ENCODE peak calls at places on chromosomes 3 and 15, in nine cellular contexts. One of them, this sample, is unnamed.
A peak's percentile ranks its signal among the peaks of the same experiment; 100 is the strongest.

GRCh38 chr3:25454411-25454927 is 26.4 kb downstream of the RARB start:
- DNase-seq in tibial artery: no peak
- DNase-seq in colonic mucosa: no peak
- DNase-seq in left lung: no peak
- DNase-seq in CD8-positive, alpha-beta T cell: no peak
- DNase-seq in uterus: no peak
- DNase-seq in lower lobe of right lung: no peak
- DNase-seq in psoas muscle: no peak
- DNase-seq in breast epithelium: no peak
- DNase-seq in this sample: no peak

GRCh38 chr3:70914889-70915288 is 602.5 kb upstream of the MDFIC2 start:
- DNase-seq in tibial artery: no peak
- DNase-seq in uterus: no peak
- DNase-seq in breast epithelium: no peak
- DNase-seq in CD8-positive, alpha-beta T cell: no peak
- DNase-seq in lower lobe of right lung: no peak
- DNase-seq in left lung: no peak
- DNase-seq in colonic mucosa: no peak
- DNase-seq in psoas muscle: no peak
- DNase-seq in this sample: no peak

GRCh38 chr3:192038726-192039125 is 577.8 kb downstream of the PYDC2 start:
- DNase-seq in colonic mucosa: no peak
- DNase-seq in breast epithelium: no peak
- DNase-seq in uterus: no peak
- DNase-seq in CD8-positive, alpha-beta T cell: no peak
- DNase-seq in left lung: no peak
- DNase-seq in lower lobe of right lung: no peak
- DNase-seq in psoas muscle: no peak
- DNase-seq in tibial artery: no peak
- DNase-seq in this sample: peak; percentile 45

GRCh38 chr15:40276927-40277326 is 5.9 kb downstream of the ANKRD63 start:
- DNase-seq in psoas muscle: no peak
- DNase-seq in left lung: no peak
- DNase-seq in uterus: no peak
- DNase-seq in tibial artery: no peak
- DNase-seq in breast epithelium: no peak
- DNase-seq in lower lobe of right lung: no peak
- DNase-seq in colonic mucosa: no peak
- DNase-seq in CD8-positive, alpha-beta T cell: no peak
- DNase-seq in this sample: no peak

GRCh38 chr15:71115567-71116351 is 488 bp downstream of the THSD4 start:
- DNase-seq in colonic mucosa: peak; percentile 72
- DNase-seq in CD8-positive, alpha-beta T cell: no peak
- DNase-seq in left lung: peak; percentile 64
- DNase-seq in lower lobe of right lung: peak; percentile 79
- DNase-seq in tibial artery: peak; percentile 73
- DNase-seq in psoas muscle: peak; percentile 62
- DNase-seq in breast epithelium: peak; percentile 40
- DNase-seq in uterus: peak; percentile 49
- DNase-seq in this sample: no peak

GRCh38 chr15:92377083-92377789 is 16.4 kb upstream of the ST8SIA2 start:
- DNase-seq in lower lobe of right lung: no peak
- DNase-seq in breast epithelium: no peak
- DNase-seq in psoas muscle: no peak
- DNase-seq in tibial artery: no peak
- DNase-seq in CD8-positive, alpha-beta T cell: no peak
- DNase-seq in uterus: no peak
- DNase-seq in left lung: no peak
- DNase-seq in colonic mucosa: no peak
- DNase-seq in this sample: no peak

GRCh38 chr15:25905140-25905539 is 42.0 kb upstream of the ATP10A start:
- DNase-seq in breast epithelium: no peak
- DNase-seq in lower lobe of right lung: no peak
- DNase-seq in colonic mucosa: no peak
- DNase-seq in psoas muscle: peak; percentile 63
- DNase-seq in tibial artery: no peak
- DNase-seq in left lung: no peak
- DNase-seq in CD8-positive, alpha-beta T cell: no peak
- DNase-seq in uterus: no peak
- DNase-seq in this sample: peak; percentile 67

GRCh38 chr3:141656771-141657170 is 81.3 kb upstream of the RNF7 start:
- DNase-seq in tibial artery: no peak
- DNase-seq in uterus: no peak
- DNase-seq in breast epithelium: no peak
- DNase-seq in CD8-positive, alpha-beta T cell: no peak
- DNase-seq in colonic mucosa: no peak
- DNase-seq in psoas muscle: no peak
- DNase-seq in lower lobe of right lung: no peak
- DNase-seq in left lung: no peak
- DNase-seq in this sample: no peak

GRCh38 chr3:58417075-58417474 is 16.6 kb downstream of the PDHB start:
- DNase-seq in left lung: no peak
- DNase-seq in colonic mucosa: no peak
- DNase-seq in lower lobe of right lung: no peak
- DNase-seq in CD8-positive, alpha-beta T cell: no peak
- DNase-seq in uterus: no peak
- DNase-seq in breast epithelium: no peak
- DNase-seq in tibial artery: no peak
- DNase-seq in psoas muscle: no peak
- DNase-seq in this sample: no peak

GRCh38 chr3:60555704-60556340 is 695.4 kb downstream of the FHIT start:
- DNase-seq in colonic mucosa: no peak
- DNase-seq in lower lobe of right lung: no peak
- DNase-seq in uterus: no peak
- DNase-seq in CD8-positive, alpha-beta T cell: no peak
- DNase-seq in psoas muscle: no peak
- DNase-seq in tibial artery: no peak
- DNase-seq in left lung: no peak
- DNase-seq in breast epithelium: no peak
- DNase-seq in this sample: peak; percentile 82

GRCh38 chr3:33211444-33211843 is 7.2 kb downstream of the SUSD5 start:
- DNase-seq in breast epithelium: no peak
- DNase-seq in tibial artery: peak; percentile 79
- DNase-seq in psoas muscle: no peak
- DNase-seq in uterus: no peak
- DNase-seq in colonic mucosa: no peak
- DNase-seq in lower lobe of right lung: no peak
- DNase-seq in CD8-positive, alpha-beta T cell: no peak
- DNase-seq in left lung: peak; percentile 48
- DNase-seq in this sample: peak; percentile 66

DNA sequence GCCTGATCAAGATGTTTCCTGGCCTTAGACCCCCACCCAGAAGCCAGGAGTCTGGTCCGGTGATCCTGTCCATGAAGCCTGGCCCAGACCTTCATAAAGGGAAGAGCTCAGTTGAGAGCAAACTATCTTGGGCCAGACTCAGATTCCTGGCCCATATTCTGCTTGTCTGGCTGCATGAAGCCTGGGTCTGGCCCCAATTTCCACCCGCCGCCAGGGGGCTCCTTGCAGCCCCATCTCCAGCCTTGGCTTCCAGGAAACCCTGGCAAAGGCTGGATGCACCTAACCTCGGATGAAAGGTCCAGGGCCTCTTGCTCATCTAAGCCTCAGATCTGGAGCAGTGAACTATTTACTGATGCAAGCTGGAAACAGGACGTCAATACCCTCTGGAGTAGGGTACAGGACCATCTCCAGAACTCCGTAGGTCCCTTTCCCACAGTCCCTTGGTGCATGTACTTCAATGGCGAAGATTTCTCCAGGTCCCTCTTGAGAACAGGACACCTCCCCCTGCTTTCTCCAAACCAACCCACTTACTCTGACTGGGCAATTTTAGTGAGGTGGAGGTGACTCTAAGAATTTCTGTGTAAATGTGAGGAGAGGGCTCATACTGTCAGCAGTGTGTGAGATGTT is 5.6 kb downstream of the FOXL2 start:
- DNase-seq in left lung: no peak
- DNase-seq in psoas muscle: no peak
- DNase-seq in CD8-positive, alpha-beta T cell: no peak
- DNase-seq in breast epithelium: no peak
- DNase-seq in tibial artery: peak; percentile 13
- DNase-seq in uterus: no peak
- DNase-seq in lower lobe of right lung: no peak
- DNase-seq in colonic mucosa: peak; percentile 66
- DNase-seq in this sample: no peak
- H3K27me3 ChIP-seq in left lung: peaks cover 100% of the 10 kb centered on the region
- H3K27me3 ChIP-seq in psoas muscle: peaks cover 55% of the 10 kb centered on the region
- H3K27me3 ChIP-seq in CD8-positive, alpha-beta T cell: peaks cover 69% of the 10 kb centered on the region
- H3K27me3 ChIP-seq in breast epithelium: peaks cover 99% of the 10 kb centered on the region
- H3K27me3 ChIP-seq in tibial artery: peaks cover 99% of the 10 kb centered on the region
- H3K27me3 ChIP-seq in uterus: no peaks in the 10 kb centered on the region
- H3K27me3 ChIP-seq in lower lobe of right lung: peaks cover 99% of the 10 kb centered on the region
- H3K27me3 ChIP-seq in colonic mucosa: peaks cover 99% of the 10 kb centered on the region
- H3K27me3 ChIP-seq in this sample: peaks cover 93% of the 10 kb centered on the region

DNA sequence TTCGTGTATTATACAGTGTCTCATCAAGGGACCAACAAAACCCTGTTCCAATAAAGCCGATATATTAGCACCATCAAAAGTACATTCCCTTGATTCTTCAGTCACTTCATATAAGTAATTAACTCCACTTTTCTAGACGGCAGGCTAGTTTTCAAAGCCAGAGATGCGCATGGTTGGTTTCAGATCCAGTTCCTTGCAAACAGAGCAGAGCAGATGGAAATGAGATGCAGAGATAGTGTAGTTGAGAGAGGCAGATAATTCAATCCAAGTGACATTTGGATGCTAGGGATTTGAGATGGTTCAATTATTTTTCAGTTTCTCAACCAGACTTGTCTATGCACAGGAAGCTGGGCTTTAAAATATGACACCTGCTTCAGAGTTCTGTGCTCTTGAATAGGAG is 581.0 kb downstream of the EDEM1 start:
- DNase-seq in colonic mucosa: no peak
- DNase-seq in CD8-positive, alpha-beta T cell: no peak
- DNase-seq in psoas muscle: no peak
- DNase-seq in lower lobe of right lung: no peak
- DNase-seq in tibial artery: no peak
- DNase-seq in breast epithelium: no peak
- DNase-seq in uterus: no peak
- DNase-seq in left lung: no peak
- DNase-seq in this sample: no peak
- H3K27me3 ChIP-seq in colonic mucosa: no peaks in the 10 kb centered on the region
- H3K27me3 ChIP-seq in CD8-positive, alpha-beta T cell: no peaks in the 10 kb centered on the region
- H3K27me3 ChIP-seq in psoas muscle: no peaks in the 10 kb centered on the region
- H3K27me3 ChIP-seq in lower lobe of right lung: no peaks in the 10 kb centered on the region
- H3K27me3 ChIP-seq in tibial artery: no peaks in the 10 kb centered on the region
- H3K27me3 ChIP-seq in breast epithelium: no peaks in the 10 kb centered on the region
- H3K27me3 ChIP-seq in uterus: no peaks in the 10 kb centered on the region
- H3K27me3 ChIP-seq in left lung: no peaks in the 10 kb centered on the region
- H3K27me3 ChIP-seq in this sample: no peaks in the 10 kb centered on the region

DNA sequence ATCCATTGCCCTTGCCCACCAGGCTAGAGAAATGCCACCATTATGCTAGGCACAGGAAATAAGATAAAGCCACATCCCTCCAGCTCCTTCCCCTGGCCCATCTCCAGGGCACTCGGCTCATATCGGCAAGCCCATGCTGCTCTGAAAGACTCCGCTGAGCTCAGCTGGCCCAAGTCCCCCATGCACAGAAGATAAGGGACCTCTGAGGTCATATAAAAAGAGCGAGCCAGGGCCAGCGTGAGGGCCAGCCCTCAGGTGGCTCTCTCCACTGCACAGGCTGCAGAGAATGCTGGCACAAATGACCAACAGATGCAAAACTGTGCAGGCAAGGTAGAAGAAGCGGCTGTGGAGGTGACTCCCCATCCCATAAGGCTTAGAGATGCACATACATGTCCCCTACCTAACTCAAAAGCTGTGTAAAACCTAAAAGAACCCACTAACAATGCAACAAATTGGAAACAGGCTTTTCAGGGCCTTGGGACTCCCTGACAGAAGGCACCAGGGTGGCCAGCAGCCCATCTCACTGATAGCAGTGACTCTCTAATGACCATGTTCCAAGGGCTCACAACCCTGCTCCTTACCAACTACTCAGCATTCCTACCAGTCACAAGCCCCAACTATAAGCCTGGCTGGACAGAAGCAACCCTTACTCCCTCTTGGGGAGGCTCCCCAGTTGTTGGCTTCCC is 3.0 kb downstream of the RAB6B start:
- DNase-seq in CD8-positive, alpha-beta T cell: no peak
- DNase-seq in psoas muscle: no peak
- DNase-seq in breast epithelium: no peak
- DNase-seq in colonic mucosa: peak; percentile 10
- DNase-seq in tibial artery: no peak
- DNase-seq in lower lobe of right lung: peak; percentile 34
- DNase-seq in uterus: no peak
- DNase-seq in left lung: no peak
- DNase-seq in this sample: no peak
- H3K27me3 ChIP-seq in CD8-positive, alpha-beta T cell: no peaks in the 10 kb centered on the region
- H3K27me3 ChIP-seq in psoas muscle: no peaks in the 10 kb centered on the region
- H3K27me3 ChIP-seq in breast epithelium: no peaks in the 10 kb centered on the region
- H3K27me3 ChIP-seq in colonic mucosa: peaks cover 23% of the 10 kb centered on the region
- H3K27me3 ChIP-seq in tibial artery: no peaks in the 10 kb centered on the region
- H3K27me3 ChIP-seq in lower lobe of right lung: peaks cover 22% of the 10 kb centered on the region
- H3K27me3 ChIP-seq in uterus: no peaks in the 10 kb centered on the region
- H3K27me3 ChIP-seq in left lung: peaks cover 41% of the 10 kb centered on the region
- H3K27me3 ChIP-seq in this sample: peaks cover 23% of the 10 kb centered on the region

GRCh38 chr3:123706871-123707270 is 122.0 kb upstream of the HACD2 start:
- DNase-seq in left lung: no peak
- DNase-seq in uterus: no peak
- DNase-seq in CD8-positive, alpha-beta T cell: no peak
- DNase-seq in colonic mucosa: no peak
- DNase-seq in tibial artery: peak; percentile 20
- DNase-seq in lower lobe of right lung: no peak
- DNase-seq in breast epithelium: no peak
- DNase-seq in psoas muscle: no peak
- DNase-seq in this sample: no peak

GRCh38 chr3:123705886-123706285 is 121.0 kb upstream of the HACD2 start:
- DNase-seq in lower lobe of right lung: no peak
- DNase-seq in psoas muscle: no peak
- DNase-seq in CD8-positive, alpha-beta T cell: no peak
- DNase-seq in uterus: no peak
- DNase-seq in tibial artery: no peak
- DNase-seq in colonic mucosa: no peak
- DNase-seq in left lung: no peak
- DNase-seq in breast epithelium: no peak
- DNase-seq in this sample: no peak

GRCh38 chr3:123700791-123701712 is 116.2 kb upstream of the HACD2 start:
- DNase-seq in left lung: no peak
- DNase-seq in CD8-positive, alpha-beta T cell: no peak
- DNase-seq in breast epithelium: peak; percentile 67
- DNase-seq in psoas muscle: no peak
- DNase-seq in lower lobe of right lung: no peak
- DNase-seq in colonic mucosa: peak; percentile 39
- DNase-seq in tibial artery: peak; percentile 93
- DNase-seq in uterus: peak; percentile 81
- DNase-seq in this sample: no peak

GRCh38 chr3:123698813-123699212 is 114.0 kb upstream of the HACD2 start:
- DNase-seq in CD8-positive, alpha-beta T cell: no peak
- DNase-seq in lower lobe of right lung: no peak
- DNase-seq in colonic mucosa: no peak
- DNase-seq in uterus: no peak
- DNase-seq in psoas muscle: no peak
- DNase-seq in breast epithelium: no peak
- DNase-seq in left lung: no peak
- DNase-seq in tibial artery: no peak
- DNase-seq in this sample: no peak

DNA sequence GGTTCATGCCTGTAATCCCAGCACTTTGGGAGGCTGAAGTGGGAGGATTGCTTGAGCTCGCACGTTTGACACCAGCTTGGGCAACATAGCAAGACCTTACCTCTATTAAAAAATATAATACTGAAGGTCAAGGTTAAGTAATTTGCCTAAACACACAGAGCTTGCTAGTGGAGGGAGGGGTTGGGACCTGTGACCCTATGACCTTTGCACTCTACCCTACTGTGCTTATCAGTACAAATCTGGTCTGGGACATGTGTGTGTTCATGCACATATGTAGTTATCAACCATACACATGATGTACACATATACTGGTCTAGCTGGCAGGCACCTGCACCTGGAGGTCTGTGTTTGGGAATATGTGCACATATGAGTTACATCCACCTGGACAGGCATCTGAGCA is 117.9 kb upstream of the HACD2 start:
- DNase-seq in colonic mucosa: no peak
- DNase-seq in CD8-positive, alpha-beta T cell: no peak
- DNase-seq in breast epithelium: no peak
- DNase-seq in left lung: no peak
- DNase-seq in uterus: no peak
- DNase-seq in tibial artery: no peak
- DNase-seq in psoas muscle: no peak
- DNase-seq in lower lobe of right lung: no peak
- DNase-seq in this sample: no peak
- H3K27me3 ChIP-seq in colonic mucosa: no peaks in the 10 kb centered on the region
- H3K27me3 ChIP-seq in CD8-positive, alpha-beta T cell: no peaks in the 10 kb centered on the region
- H3K27me3 ChIP-seq in breast epithelium: no peaks in the 10 kb centered on the region
- H3K27me3 ChIP-seq in left lung: no peaks in the 10 kb centered on the region
- H3K27me3 ChIP-seq in uterus: no peaks in the 10 kb centered on the region
- H3K27me3 ChIP-seq in tibial artery: no peaks in the 10 kb centered on the region
- H3K27me3 ChIP-seq in psoas muscle: no peaks in the 10 kb centered on the region
- H3K27me3 ChIP-seq in lower lobe of right lung: no peaks in the 10 kb centered on the region
- H3K27me3 ChIP-seq in this sample: no peaks in the 10 kb centered on the region